ENCODE peak calls at places on chromosomes 3 and 15, in nine cellular contexts. W, Y, S, K, U, F, Q, A and V are unnamed samples. For H3K36me3, the result is how much of the 10 kb centered on the place peaks cover.

GRCh38 chr15:79858469-79858868 is 38.3 kb downstream of the MTHFS start:
- DNase-seq in U (no peak), Y (no peak), K (no peak), Q (no peak), W (no peak), S (no peak), F (no peak), A (no peak), V (no peak)

GRCh38 chr3:133886031-133886722 is 9.5 kb downstream of the RAB6B start:
- DNase-seq in S (no peak), U (no peak), Y (no peak), A (no peak), W (no peak), Q (no peak), F (no peak), K (no peak), V (no peak)

GRCh38 chr15:55270301-55270700 is 19.3 kb downstream of the RAB27A start:
- DNase-seq in A (no peak), U (no peak), K (no peak), Q (no peak), F (no peak), W (no peak), S (no peak), Y (no peak), V (no peak)

GRCh38 chr3:184822081-184822480 is 10.1 kb downstream of the VPS8 start:
- DNase-seq in Q (no peak), K (no peak), U (no peak), A (no peak), Y (no peak), S (no peak), F (no peak), W (no peak), V (no peak)

GRCh38 chr3:11199902-11200678 is 45.8 kb downstream of the HRH1 start:
- DNase-seq in A (peak), S (no peak), F (no peak), W (no peak), Q (no peak), Y (no peak), K (no peak), U (no peak), V (no peak)

GRCh38 chr15:34109775-34110663 is 8.1 kb downstream of the PGBD4 start:
- DNase-seq in K (peak), A (peak), W (peak), Q (no peak), U (no peak), Y (peak), S (peak), F (peak), V (no peak)

GRCh38 chr3:61915296-61915695 is 353.9 kb downstream of the PTPRG start:
- DNase-seq in Y (no peak), S (no peak), A (no peak), K (no peak), Q (no peak), W (no peak), U (no peak), F (no peak), V (no peak)

GRCh38 chr3:67896130-67896529 is 241.7 kb upstream of the SUCLG2 start:
- DNase-seq in W (no peak), A (no peak), Q (no peak), S (no peak), K (no peak), F (no peak), Y (no peak), U (no peak), V (no peak)

GRCh38 chr3:134900482-134900881 is 105.4 kb downstream of the EPHB1 start:
- DNase-seq in W (no peak), F (no peak), Q (no peak), U (no peak), S (no peak), A (no peak), K (no peak), Y (no peak), V (no peak)

GRCh38 chr15:81023483-81024264 is 23.0 kb downstream of the TLNRD1 start:
- DNase-seq in A (peak), F (no peak), K (peak), Y (no peak), S (no peak), W (no peak), Q (peak), U (peak), V (no peak)

GRCh38 chr15:71125831-71126453 is 10.7 kb downstream of the THSD4 start:
- DNase-seq in U (no peak), S (peak), K (peak), Q (no peak), W (peak), A (no peak), F (peak), Y (no peak), V (no peak)

GRCh38 chr15:77376770-77377169 is 43.1 kb downstream of the PEAK1 start:
- DNase-seq in Y (no peak), K (no peak), U (no peak), W (no peak), A (peak), Q (no peak), F (no peak), S (no peak), V (no peak)

GRCh38 chr3:107676469-107677309 is 153.9 kb downstream of the BBX start:
- DNase-seq in U (no peak), A (peak), S (peak), F (peak), Y (peak), Q (peak), K (no peak), W (no peak), V (no peak)

GRCh38 chr3:179745109-179745508 is 92.3 kb downstream of the USP13 start:
- DNase-seq in S (no peak), F (no peak), U (no peak), A (no peak), Y (no peak), W (no peak), K (no peak), Q (no peak), V (no peak)

GRCh38 chr3:179750720-179751328 is 98.0 kb downstream of the USP13 start:
- DNase-seq in K (peak), F (peak), Q (no peak), W (peak), Y (no peak), S (peak), U (no peak), A (peak), V (no peak)
- TF ChIP-seq CTCF in K (peak), F (peak), Q (peak), W (peak), Y (peak), S (peak), U (peak), A (peak), V (peak)

DNA sequence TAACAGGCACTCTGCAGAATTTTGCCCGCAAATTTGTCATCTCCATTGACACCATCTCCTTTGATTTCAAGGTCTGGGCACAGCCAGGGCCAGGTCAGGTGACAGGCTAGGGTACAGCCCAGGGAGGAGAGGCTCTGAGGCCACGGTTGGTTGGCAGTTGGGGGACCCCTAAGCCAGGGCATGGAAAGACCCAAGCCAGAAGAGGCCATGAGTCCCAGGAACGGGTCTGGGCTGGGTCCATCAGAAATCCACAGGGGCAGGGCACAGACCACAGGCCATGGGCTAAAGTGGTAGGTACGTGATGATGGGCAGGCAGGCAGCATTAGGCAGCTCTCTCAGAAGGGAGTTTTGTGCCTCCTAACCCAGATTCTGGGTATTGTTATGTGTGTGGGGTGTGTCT is 45.8 kb downstream of the SEMA3G start:
- DNase-seq in A (no peak), W (no peak), K (no peak), S (no peak), Y (no peak), F (no peak), U (no peak), Q (no peak), V (no peak)
- H3K36me3 ChIP-seq in A (under half), W (under half), K (under half), S (under half), Y (under half), F (under half), U (under half), Q (under half), V (under half)

GRCh38 chr15:90886291-90886614 is 1.9 kb downstream of the FES start:
- DNase-seq in Y (no peak), Q (no peak), A (no peak), F (no peak), S (no peak), U (no peak), K (no peak), W (no peak), V (no peak)

GRCh38 chr15:90887037-90887481 is 2.8 kb downstream of the FES start:
- DNase-seq in K (no peak), F (no peak), W (no peak), U (no peak), S (no peak), Y (no peak), A (no peak), Q (no peak), V (no peak)

GRCh38 chr15:90884719-90885431 is 571 bp downstream of the FES start:
- DNase-seq in Q (no peak), S (no peak), F (no peak), U (no peak), K (no peak), A (no peak), W (no peak), Y (no peak), V (no peak)

GRCh38 chr15:90883971-90884718 is at the start of gene FES:
- DNase-seq in U (peak), W (no peak), Y (no peak), F (peak), Q (no peak), S (peak), A (no peak), K (no peak), V (no peak)

GRCh38 chr15:90885432-90886290 is 1.4 kb downstream of the FES start:
- DNase-seq in W (peak), Y (no peak), F (peak), Q (peak), S (peak), K (peak), A (peak), U (peak), V (no peak)
- H3K4me3 ChIP-seq in W (no peak), Y (no peak), F (no peak), Q (no peak), S (no peak), K (no peak), A (no peak), U (peak), V (no peak)

GRCh38 chr15:44426975-44427755 is at the start of gene CTDSPL2:
- DNase-seq in K (peak), Y (peak), W (peak), S (peak), U (peak), A (peak), Q (peak), F (peak), V (peak)
- TF ChIP-seq CTCF in K (peak), Y (no peak), W (peak), S (no peak), U (no peak), A (peak), Q (peak), F (peak), V (no peak)

DNA sequence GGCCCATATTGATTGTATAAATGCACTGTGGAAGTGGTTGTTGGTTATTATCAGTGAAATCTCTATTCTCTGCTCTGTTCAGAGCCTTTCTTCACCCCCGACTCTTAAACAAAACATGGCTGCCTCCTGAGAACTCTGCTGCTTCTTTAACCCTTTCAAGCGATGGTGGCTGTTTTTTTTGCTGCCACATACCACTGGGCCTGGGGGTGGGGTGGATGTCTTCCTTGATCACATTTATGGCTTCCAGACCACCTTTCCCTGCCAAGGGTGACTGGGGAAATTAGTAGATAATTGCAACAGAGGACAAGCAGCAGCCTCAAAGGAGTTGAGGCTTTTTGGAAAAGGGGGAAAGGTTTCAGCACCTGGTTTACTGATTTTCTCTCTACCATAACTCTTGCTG is 32.8 kb downstream of the YEATS2 start:
- DNase-seq in S (no peak), Y (no peak), K (no peak), W (peak), F (no peak), U (no peak), Q (no peak), A (no peak), V (no peak)
- H3K36me3 ChIP-seq in S (under half), Y (under half), K (half or more), W (half or more), F (under half), U (half or more), Q (under half), A (under half), V (under half)

DNA sequence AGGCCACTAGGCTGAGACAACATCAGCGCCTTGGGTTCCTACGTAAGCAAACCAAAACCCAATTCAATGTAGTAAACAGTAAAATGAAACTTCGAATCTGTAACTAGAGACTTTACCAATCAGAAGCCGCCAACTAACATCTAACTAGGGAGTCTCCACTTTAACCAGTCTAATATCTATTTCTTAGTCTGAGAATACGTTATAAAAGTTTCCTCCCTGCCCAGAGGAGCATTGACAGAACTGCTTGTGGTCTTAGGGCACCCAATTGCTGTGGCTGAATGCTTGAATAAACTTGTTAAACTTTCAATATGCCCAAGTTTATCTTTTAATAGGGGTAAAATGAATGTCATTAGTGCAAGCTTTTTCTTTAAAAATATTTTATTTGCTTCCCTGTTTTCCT is 4.3 kb downstream of the CP start:
- DNase-seq in K (no peak), S (no peak), Q (no peak), W (no peak), U (no peak), F (no peak), A (no peak), Y (no peak), V (no peak)
- H3K4me3 ChIP-seq in K (no peak), S (no peak), Q (no peak), W (no peak), U (no peak), F (no peak), A (no peak), Y (no peak), V (no peak)

GRCh38 chr3:13416002-13416793 is 3.9 kb downstream of the NUP210 start:
- DNase-seq in S (peak), W (no peak), A (no peak), Q (no peak), F (peak), Y (no peak), K (no peak), U (no peak), V (no peak)

GRCh38 chr3:13420051-13420816 is at the start of gene NUP210:
- DNase-seq in K (no peak), A (no peak), U (peak), Y (no peak), W (peak), S (peak), Q (peak), F (peak), V (no peak)

GRCh38 chr3:13415236-13416001 is 4.7 kb downstream of the NUP210 start:
- DNase-seq in A (no peak), U (no peak), Y (no peak), F (no peak), Q (no peak), W (no peak), S (no peak), K (no peak), V (no peak)

GRCh38 chr3:13420817-13421755 is 964 bp upstream of the NUP210 start:
- DNase-seq in K (no peak), F (no peak), W (no peak), S (peak), U (no peak), Q (peak), Y (no peak), A (no peak), V (peak)

GRCh38 chr3:13419356-13420050 is 619 bp downstream of the NUP210 start:
- DNase-seq in K (no peak), Y (no peak), F (peak), Q (peak), W (peak), S (peak), A (no peak), U (peak), V (no peak)
- TF ChIP-seq CTCF in K (no peak), Y (no peak), F (peak), Q (no peak), W (no peak), S (no peak), A (no peak), U (no peak), V (no peak)

DNA sequence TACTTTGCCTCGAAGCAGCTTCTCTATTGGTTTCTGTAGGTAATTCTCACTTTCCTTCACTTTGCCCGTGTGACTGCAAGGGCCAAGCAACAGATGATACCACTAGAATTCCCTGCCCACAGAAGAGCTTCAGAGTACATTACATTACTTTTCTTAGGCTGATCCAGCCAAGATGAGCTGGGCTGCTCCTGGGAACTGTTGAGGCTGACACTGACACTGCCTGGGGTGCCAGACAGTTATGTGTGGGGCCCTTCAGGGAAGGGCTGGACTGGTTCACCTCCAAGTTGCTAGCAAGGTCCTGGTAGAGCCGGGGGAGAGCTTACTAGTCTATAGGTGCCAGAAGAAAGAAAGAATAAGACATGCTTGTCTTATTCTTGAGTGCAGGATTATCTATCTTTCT is 19.0 kb downstream of the GORASP1 start:
- DNase-seq in W (no peak), U (no peak), A (no peak), Y (no peak), F (no peak), S (no peak), K (no peak), Q (no peak), V (no peak)
- H3K36me3 ChIP-seq in W (under half), U (half or more), A (under half), Y (under half), F (under half), S (under half), K (under half), Q (under half), V (under half)

GRCh38 chr3:140927711-140928110 is 13.9 kb upstream of the SLC25A36 start:
- DNase-seq in S (no peak), W (no peak), A (no peak), Y (no peak), U (no peak), Q (no peak), K (no peak), F (no peak), V (no peak)

GRCh38 chr3:140933552-140933951 is 8.1 kb upstream of the SLC25A36 start:
- DNase-seq in Y (no peak), S (no peak), Q (no peak), F (no peak), K (no peak), U (no peak), W (no peak), A (no peak), V (no peak)

GRCh38 chr3:140931016-140931454 is 10.6 kb upstream of the SLC25A36 start:
- DNase-seq in A (no peak), Q (no peak), U (no peak), S (peak), K (no peak), W (no peak), F (peak), Y (no peak), V (no peak)

GRCh38 chr3:140931801-140932200 is 9.8 kb upstream of the SLC25A36 start:
- DNase-seq in F (no peak), K (no peak), Q (no peak), U (no peak), Y (no peak), A (no peak), W (no peak), S (no peak), V (no peak)

GRCh38 chr3:140933109-140933508 is 8.5 kb upstream of the SLC25A36 start:
- DNase-seq in K (no peak), Q (no peak), A (no peak), F (no peak), S (no peak), Y (no peak), U (no peak), W (no peak), V (no peak)
- H3K4me3 ChIP-seq in K (no peak), Q (no peak), A (no peak), F (no peak), S (no peak), Y (no peak), U (no peak), W (no peak), V (no peak)